ENCODE peak calls at places on chromosome 15, in five cellular contexts. One of them, this sample, is unnamed. For H3K27me3, the result is how much of the 10 kb centered on the place peaks cover.

GRCh38 chr15:35603298-35603697 is 57.3 kb upstream of the DPH6 start:
- DNase-seq in fibroblast of lung: peak
- DNase-seq in tibial nerve: no peak
- DNase-seq in heart right ventricle: no peak
- DNase-seq in HCT116: no peak
- DNase-seq in this sample: peak

GRCh38 chr15:27454281-27455060 is 483.5 kb downstream of the GABRG3 start:
- DNase-seq in heart right ventricle: no peak
- DNase-seq in fibroblast of lung: peak
- DNase-seq in tibial nerve: no peak
- DNase-seq in HCT116: no peak
- DNase-seq in this sample: peak

GRCh38 chr15:94670436-94671034 is 439.2 kb downstream of the MCTP2 start:
- DNase-seq in HCT116: peak
- DNase-seq in fibroblast of lung: peak
- DNase-seq in heart right ventricle: no peak
- DNase-seq in tibial nerve: no peak
- DNase-seq in this sample: no peak

GRCh38 chr15:68460166-68460565 is 28.2 kb upstream of the ITGA11 start:
- DNase-seq in tibial nerve: no peak
- DNase-seq in HCT116: no peak
- DNase-seq in heart right ventricle: no peak
- DNase-seq in fibroblast of lung: no peak
- DNase-seq in this sample: no peak

GRCh38 chr15:72809329-72809728 is 25.8 kb upstream of the ADPGK start:
- DNase-seq in HCT116: no peak
- DNase-seq in tibial nerve: no peak
- DNase-seq in heart right ventricle: no peak
- DNase-seq in fibroblast of lung: no peak
- DNase-seq in this sample: no peak

GRCh38 chr15:73773428-73773827 is 20.3 kb upstream of the INSYN1 start:
- DNase-seq in tibial nerve: no peak
- DNase-seq in HCT116: no peak
- DNase-seq in heart right ventricle: no peak
- DNase-seq in fibroblast of lung: no peak
- DNase-seq in this sample: no peak

GRCh38 chr15:44157679-44158078 is 37.4 kb downstream of the FRMD5 start:
- DNase-seq in HCT116: peak
- DNase-seq in fibroblast of lung: peak
- DNase-seq in heart right ventricle: no peak
- DNase-seq in tibial nerve: no peak
- DNase-seq in this sample: peak

GRCh38 chr15:99440551-99441426 is 125.0 kb upstream of the MEF2A start:
- DNase-seq in tibial nerve: peak
- DNase-seq in heart right ventricle: no peak
- DNase-seq in HCT116: no peak
- DNase-seq in fibroblast of lung: no peak
- DNase-seq in this sample: no peak

GRCh38 chr15:101501703-101502373 is 12.3 kb upstream of the PCSK6 start:
- DNase-seq in HCT116: peak
- DNase-seq in fibroblast of lung: no peak
- DNase-seq in tibial nerve: no peak
- DNase-seq in heart right ventricle: no peak
- DNase-seq in this sample: no peak

GRCh38 chr15:63501256-63502089 is 2.9 kb upstream of the USP3 start:
- DNase-seq in heart right ventricle: peak
- DNase-seq in fibroblast of lung: peak
- DNase-seq in HCT116: no peak
- DNase-seq in tibial nerve: peak
- DNase-seq in this sample: peak

GRCh38 chr15:37056894-37057205 is 43.5 kb downstream of the MEIS2 start:
- DNase-seq in tibial nerve: no peak
- DNase-seq in heart right ventricle: no peak
- DNase-seq in fibroblast of lung: no peak
- DNase-seq in HCT116: no peak
- DNase-seq in this sample: no peak

GRCh38 chr15:58472821-58473581 is 41.2 kb downstream of the LIPC start:
- DNase-seq in HCT116: no peak
- DNase-seq in heart right ventricle: no peak
- DNase-seq in fibroblast of lung: no peak
- DNase-seq in tibial nerve: no peak
- DNase-seq in this sample: no peak

GRCh38 chr15:31824009-31824408 is 206.3 kb upstream of the CHRNA7 start:
- DNase-seq in tibial nerve: no peak
- DNase-seq in heart right ventricle: no peak
- DNase-seq in fibroblast of lung: no peak
- DNase-seq in HCT116: no peak
- DNase-seq in this sample: no peak

GRCh38 chr15:32119694-32120330 is 89.5 kb downstream of the CHRNA7 start:
- DNase-seq in heart right ventricle: no peak
- DNase-seq in HCT116: no peak
- DNase-seq in tibial nerve: no peak
- DNase-seq in fibroblast of lung: no peak
- DNase-seq in this sample: no peak

GRCh38 chr15:31352283-31352880 is 25.7 kb downstream of the KLF13 start:
- DNase-seq in fibroblast of lung: no peak
- DNase-seq in tibial nerve: no peak
- DNase-seq in HCT116: no peak
- DNase-seq in heart right ventricle: peak
- DNase-seq in this sample: no peak

DNA sequence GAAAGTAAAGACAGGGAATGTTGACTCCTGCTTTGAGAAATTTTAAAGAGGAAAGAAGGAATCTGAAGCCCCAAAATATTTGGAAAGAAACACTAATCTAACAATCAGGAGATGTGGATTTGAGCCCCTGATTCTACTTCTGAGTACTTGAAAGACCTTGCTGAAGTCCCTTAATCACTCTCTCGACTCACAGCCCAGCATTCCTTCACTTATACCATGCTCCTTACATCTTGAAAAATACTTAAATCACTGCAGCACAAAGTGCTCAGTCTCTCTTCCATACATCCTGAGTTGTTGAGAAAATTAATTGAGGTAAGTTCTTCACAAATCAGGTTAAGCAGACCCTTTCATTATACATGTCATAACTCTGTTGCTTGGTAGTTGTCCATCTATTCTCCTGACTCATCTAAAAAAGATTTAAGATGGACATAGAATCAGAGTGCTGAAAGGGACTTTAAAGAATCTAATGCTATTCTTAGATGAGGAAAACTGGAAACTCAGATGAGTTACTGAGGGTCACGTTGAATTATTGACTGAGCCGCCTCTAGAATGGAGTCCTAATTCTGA is 72.8 kb upstream of the THSD4 start:
- DNase-seq in heart right ventricle: no peak
- DNase-seq in fibroblast of lung: no peak
- DNase-seq in HCT116: no peak
- DNase-seq in tibial nerve: no peak
- DNase-seq in this sample: no peak
- H3K27me3 ChIP-seq in heart right ventricle: under half
- H3K27me3 ChIP-seq in fibroblast of lung: under half
- H3K27me3 ChIP-seq in HCT116: under half
- H3K27me3 ChIP-seq in tibial nerve: under half
- H3K27me3 ChIP-seq in this sample: under half

GRCh38 chr15:40340740-40341400 is at the start of gene CCDC9B:
- DNase-seq in tibial nerve: peak
- DNase-seq in fibroblast of lung: peak
- DNase-seq in heart right ventricle: peak
- DNase-seq in HCT116: peak
- DNase-seq in this sample: peak
- H3K4me3 ChIP-seq in tibial nerve: peak
- H3K4me3 ChIP-seq in fibroblast of lung: peak
- H3K4me3 ChIP-seq in heart right ventricle: peak
- H3K4me3 ChIP-seq in HCT116: peak
- H3K4me3 ChIP-seq in this sample: peak

GRCh38 chr15:96746621-96747155 is 416.2 kb downstream of the NR2F2 start:
- DNase-seq in HCT116: no peak
- DNase-seq in heart right ventricle: no peak
- DNase-seq in fibroblast of lung: no peak
- DNase-seq in tibial nerve: no peak
- DNase-seq in this sample: no peak

DNA sequence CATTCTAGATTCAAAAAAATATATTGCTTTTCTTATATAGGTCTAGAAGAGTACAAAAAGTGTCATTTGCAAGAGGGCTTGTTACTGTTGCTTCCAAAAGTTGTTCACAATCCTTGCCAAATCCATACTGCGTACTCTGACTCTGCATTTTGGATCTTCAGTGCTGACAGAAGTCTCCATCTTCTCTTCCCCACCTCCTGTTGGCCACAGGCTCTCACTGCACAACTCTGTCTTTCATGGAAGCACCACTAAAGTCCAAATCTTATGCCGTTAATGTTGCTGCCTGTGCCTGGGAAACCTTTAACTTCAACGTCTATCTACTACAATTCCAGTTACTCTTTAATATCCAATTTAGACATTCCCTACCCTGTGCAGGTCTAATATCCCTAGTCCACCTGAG is 419.9 kb downstream of the NR2F2 start:
- DNase-seq in heart right ventricle: no peak
- DNase-seq in HCT116: no peak
- DNase-seq in fibroblast of lung: no peak
- DNase-seq in tibial nerve: no peak
- DNase-seq in this sample: no peak
- TF ChIP-seq CTCF in heart right ventricle: no peak
- TF ChIP-seq CTCF in HCT116: peak
- TF ChIP-seq CTCF in fibroblast of lung: no peak
- TF ChIP-seq CTCF in tibial nerve: no peak
- TF ChIP-seq CTCF in this sample: no peak

GRCh38 chr15:40929730-40930429 is 740 bp downstream of the DLL4 start:
- DNase-seq in fibroblast of lung: peak
- DNase-seq in tibial nerve: no peak
- DNase-seq in HCT116: no peak
- DNase-seq in heart right ventricle: peak
- DNase-seq in this sample: no peak
- H3K27me3 ChIP-seq in fibroblast of lung: under half
- H3K27me3 ChIP-seq in tibial nerve: half or more
- H3K27me3 ChIP-seq in HCT116: under half
- H3K27me3 ChIP-seq in heart right ventricle: under half
- H3K27me3 ChIP-seq in this sample: half or more

GRCh38 chr15:90213123-90213817 is 12.1 kb downstream of the SEMA4B start:
- DNase-seq in HCT116: no peak
- DNase-seq in fibroblast of lung: no peak
- DNase-seq in tibial nerve: no peak
- DNase-seq in heart right ventricle: no peak
- DNase-seq in this sample: no peak

GRCh38 chr15:90213818-90214204 is 12.7 kb downstream of the SEMA4B start:
- DNase-seq in fibroblast of lung: no peak
- DNase-seq in heart right ventricle: no peak
- DNase-seq in HCT116: no peak
- DNase-seq in tibial nerve: no peak
- DNase-seq in this sample: no peak

GRCh38 chr15:90211009-90211408 is 9.9 kb downstream of the SEMA4B start:
- DNase-seq in heart right ventricle: no peak
- DNase-seq in tibial nerve: no peak
- DNase-seq in fibroblast of lung: no peak
- DNase-seq in HCT116: no peak
- DNase-seq in this sample: no peak

GRCh38 chr15:90211440-90212168 is 10.5 kb downstream of the SEMA4B start:
- DNase-seq in heart right ventricle: no peak
- DNase-seq in HCT116: peak
- DNase-seq in tibial nerve: no peak
- DNase-seq in fibroblast of lung: peak
- DNase-seq in this sample: peak

DNA sequence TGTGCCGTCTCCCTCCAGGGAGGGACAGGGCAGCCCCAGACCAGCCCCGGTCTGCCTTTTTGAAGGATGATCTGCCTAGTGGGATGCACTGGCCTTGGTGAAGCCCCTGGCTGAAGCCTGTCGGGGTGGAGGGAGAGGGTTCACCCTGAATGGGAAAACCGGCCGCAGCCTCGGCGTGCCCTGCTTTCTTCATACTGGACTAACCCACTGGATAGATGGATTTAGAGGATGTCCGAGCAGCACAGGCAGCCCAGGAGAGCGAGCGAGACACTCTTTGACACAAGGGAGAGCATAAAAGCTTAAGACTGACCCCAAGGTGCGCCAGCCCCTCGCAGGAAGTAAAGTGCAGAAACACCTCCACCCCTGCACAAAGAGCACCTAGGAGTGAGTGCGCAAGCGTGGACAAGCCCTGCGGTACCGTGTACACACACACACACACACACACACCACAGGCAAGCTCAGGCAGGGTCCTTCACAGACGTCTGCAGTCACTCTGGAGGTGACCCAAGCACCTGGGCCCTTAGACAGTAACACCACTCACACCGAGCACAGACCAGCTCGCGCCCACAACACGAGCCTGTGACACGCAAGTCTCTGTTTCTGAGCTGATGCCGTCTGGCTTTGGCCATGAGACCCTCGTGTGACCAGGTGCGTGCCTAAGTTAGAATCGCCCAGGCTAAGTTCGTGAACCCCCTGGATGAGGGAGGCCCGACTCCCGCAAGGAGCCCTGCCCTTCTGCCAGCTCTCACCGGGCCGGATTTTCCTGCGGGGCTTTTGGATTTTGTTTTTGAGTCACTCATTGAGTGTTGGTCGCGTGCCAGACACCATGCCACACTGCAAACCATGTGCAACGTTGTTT is 11.3 kb downstream of the SEMA4B start:
- DNase-seq in heart right ventricle: no peak
- DNase-seq in HCT116: no peak
- DNase-seq in tibial nerve: no peak
- DNase-seq in fibroblast of lung: no peak
- DNase-seq in this sample: no peak
- H3K4me3 ChIP-seq in heart right ventricle: no peak
- H3K4me3 ChIP-seq in HCT116: peak
- H3K4me3 ChIP-seq in tibial nerve: no peak
- H3K4me3 ChIP-seq in fibroblast of lung: no peak
- H3K4me3 ChIP-seq in this sample: no peak

This sample was measured in kidney epithelial cell.